ENCODE peak calls at places on chromosomes 5 and 9, in nine cellular contexts. H, A, R, X, Z, B, I, T and J are unnamed samples.
A peak's percentile ranks its signal among the peaks of the same experiment; 100 is the strongest.

GRCh38 chr9:38108326-38108725 is 39.3 kb upstream of the SHB start:
- DNase-seq in I (no peak), R (no peak), A (no peak), H (no peak), Z (no peak), B (no peak), T (peak; percentile 64), X (no peak), J (no peak)

GRCh38 chr5:172778223-172778814 is 7.3 kb upstream of the DUSP1 start:
- DNase-seq in R (no peak), H (peak; percentile 90), T (peak; percentile 56), I (no peak), Z (peak; percentile 70), X (peak; percentile 80), B (no peak), A (peak; percentile 56), J (no peak)

GRCh38 chr5:180522350-180522749 is 28.2 kb downstream of the CNOT6 start:
- DNase-seq in X (no peak), I (no peak), A (no peak), B (no peak), R (no peak), Z (no peak), T (no peak), H (no peak), J (no peak)

GRCh38 chr9:129368458-129368978 is 190.5 kb upstream of the IER5L start:
- DNase-seq in H (no peak), X (no peak), R (no peak), I (no peak), B (no peak), A (no peak), Z (no peak), T (no peak), J (no peak)

GRCh38 chr5:54302267-54302687 is 8.1 kb downstream of the ARL15 start:
- DNase-seq in B (no peak), T (no peak), H (no peak), R (no peak), A (peak; percentile 55), X (no peak), I (no peak), Z (no peak), J (peak; percentile 34)

GRCh38 chr9:98064623-98065392 is 8.3 kb downstream of the NANS start:
- DNase-seq in T (no peak), A (no peak), I (no peak), B (no peak), Z (no peak), H (no peak), X (no peak), R (peak; percentile 51), J (no peak)

GRCh38 chr5:126044111-126044668 is 379.0 kb upstream of the GRAMD2B start:
- DNase-seq in A (no peak), Z (no peak), T (no peak), H (no peak), X (no peak), B (no peak), I (no peak), R (no peak), J (no peak)

GRCh38 chr5:91166040-91166807 is 216.9 kb downstream of the ARRDC3 start:
- DNase-seq in Z (no peak), R (no peak), X (no peak), H (no peak), A (no peak), B (no peak), T (no peak), I (no peak), J (no peak)

GRCh38 chr5:84191296-84191695 is 193.4 kb downstream of the EDIL3 start:
- DNase-seq in R (no peak), B (no peak), X (no peak), Z (peak; percentile 10), A (no peak), I (no peak), H (no peak), T (no peak), J (no peak)

GRCh38 chr9:106405871-106406435 is 457.0 kb upstream of the ZNF462 start:
- DNase-seq in I (peak; percentile 18), A (no peak), X (no peak), B (no peak), H (no peak), R (no peak), T (no peak), Z (no peak), J (no peak)

GRCh38 chr5:78747703-78748359 is 99.3 kb upstream of the LHFPL2 start:
- DNase-seq in Z (no peak), H (no peak), B (no peak), X (no peak), I (peak; percentile 32), A (no peak), T (no peak), R (no peak), J (no peak)

GRCh38 chr5:74492230-74492629 is 148.3 kb downstream of the ENC1 start:
- DNase-seq in T (no peak), X (no peak), I (no peak), H (no peak), B (no peak), Z (no peak), A (no peak), R (no peak), J (no peak)

GRCh38 chr5:41527201-41527779 is 16.9 kb upstream of the PLCXD3 start:
- DNase-seq in A (no peak), X (no peak), I (peak; percentile 4), B (no peak), T (no peak), R (no peak), Z (no peak), H (peak; percentile 33), J (no peak)

GRCh38 chr5:100872409-100873190 is 30.5 kb downstream of the ST8SIA4 start:
- DNase-seq in Z (no peak), I (no peak), A (no peak), T (no peak), X (no peak), H (no peak), R (no peak), B (no peak), J (no peak)

DNA sequence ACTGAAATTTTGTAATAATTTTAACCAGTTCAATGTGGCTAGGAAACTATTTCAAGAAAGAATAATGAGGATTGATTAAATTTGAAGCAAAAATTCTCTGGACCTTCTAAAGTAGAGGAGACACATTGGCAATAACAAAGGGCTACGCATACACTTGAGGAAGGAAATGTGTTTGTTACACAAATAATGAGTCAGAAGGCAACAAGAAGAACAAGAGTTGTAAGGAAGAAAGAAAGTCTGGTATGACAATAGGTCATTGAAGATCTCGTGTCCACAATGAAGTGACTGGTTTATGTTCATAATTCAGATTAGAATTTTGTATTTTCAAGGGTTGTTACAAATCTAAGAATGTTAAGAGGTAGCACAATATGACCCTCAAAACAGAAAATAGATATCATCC is 25.8 kb downstream of the ST8SIA4 start:
- DNase-seq in T (no peak), Z (no peak), B (no peak), R (no peak), I (no peak), A (no peak), X (no peak), H (no peak), J (no peak)
- TF ChIP-seq POLR2AphosphoS5 in T (no peak), Z (no peak), B (no peak), R (no peak), I (no peak), A (no peak), X (no peak), H (no peak), J (no peak)

DNA sequence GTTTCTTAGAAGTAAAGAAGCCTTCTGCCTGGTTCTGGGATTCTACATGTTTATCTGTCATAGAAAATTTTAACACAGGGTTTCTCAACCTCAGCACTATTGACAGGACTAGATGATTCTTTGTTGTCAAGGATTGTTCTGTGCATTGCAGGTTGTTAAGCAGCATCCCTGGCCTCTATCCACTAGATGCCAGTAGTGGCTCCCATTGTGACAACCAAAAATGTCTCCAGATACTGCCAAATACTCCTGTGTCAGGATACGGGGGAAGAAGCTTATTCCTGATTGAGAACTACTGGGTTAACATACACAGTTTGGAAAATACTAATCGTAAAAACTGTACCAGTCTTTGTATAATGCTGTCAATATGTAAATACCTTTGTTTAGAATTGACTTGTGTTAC is 167.1 kb downstream of the NIPBL start:
- DNase-seq in T (no peak), B (no peak), I (peak; percentile 38), H (no peak), Z (no peak), A (no peak), X (no peak), R (no peak), J (no peak)
- TF ChIP-seq CTCF in T (no peak), B (no peak), I (peak; percentile 60), H (peak; percentile 18), Z (no peak), A (no peak), X (no peak), R (no peak), J (no peak)

GRCh38 chr5:15579193-15579990 is 79.4 kb downstream of the FBXL7 start:
- DNase-seq in H (no peak), I (no peak), X (no peak), T (no peak), A (no peak), B (no peak), Z (no peak), R (no peak), J (no peak)

GRCh38 chr5:15574806-15575205 is 74.8 kb downstream of the FBXL7 start:
- DNase-seq in I (no peak), X (no peak), A (no peak), Z (no peak), T (no peak), H (no peak), R (no peak), B (no peak), J (no peak)

GRCh38 chr5:15575566-15576195 is 75.7 kb downstream of the FBXL7 start:
- DNase-seq in Z (no peak), R (no peak), B (no peak), I (no peak), X (no peak), A (no peak), T (no peak), H (no peak), J (no peak)

GRCh38 chr5:15577831-15578230 is 77.9 kb downstream of the FBXL7 start:
- DNase-seq in X (no peak), B (no peak), A (no peak), Z (no peak), H (no peak), I (no peak), T (no peak), R (no peak), J (no peak)

GRCh38 chr5:15577132-15577531 is 77.2 kb downstream of the FBXL7 start:
- DNase-seq in H (no peak), X (no peak), A (no peak), R (no peak), T (no peak), I (no peak), Z (no peak), B (no peak), J (no peak)
- TF ChIP-seq POLR2AphosphoS5 in H (no peak), X (no peak), A (no peak), R (no peak), T (no peak), I (no peak), Z (no peak), B (no peak), J (no peak)

DNA sequence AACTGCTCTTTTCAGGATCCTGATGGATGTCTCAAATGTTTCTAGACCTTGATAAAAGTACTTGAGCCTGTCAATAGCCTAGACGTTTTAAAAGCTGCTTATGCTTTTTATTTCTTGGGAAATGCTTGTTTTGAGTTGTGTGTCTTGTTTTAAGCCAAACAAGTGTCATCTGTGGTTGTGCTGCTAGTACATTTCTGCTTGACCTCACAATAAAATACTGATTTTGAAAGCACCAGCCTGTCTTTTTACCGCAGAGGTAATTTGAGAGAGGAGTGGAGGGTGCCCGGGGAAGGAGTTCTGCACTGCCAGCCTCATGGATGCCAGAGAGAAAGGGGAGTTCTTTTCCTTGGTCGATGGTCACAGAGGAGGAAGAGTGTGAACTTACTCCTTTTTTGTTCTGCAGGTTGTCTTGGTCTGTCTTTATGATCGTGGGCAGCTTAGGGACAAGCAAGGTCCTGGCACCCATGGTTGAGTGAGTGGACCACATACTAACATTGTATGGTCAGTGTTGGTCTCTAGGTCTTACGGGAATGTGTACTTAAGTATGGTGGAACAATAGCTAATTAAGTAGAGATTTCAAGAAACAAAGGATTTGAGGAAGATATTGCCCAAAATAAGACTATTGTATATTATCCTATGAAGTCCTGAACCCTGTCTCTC is 61.0 kb downstream of the TRIO start:
- DNase-seq in H (no peak), B (no peak), Z (no peak), T (no peak), A (no peak), I (no peak), X (no peak), R (no peak), J (no peak)
- TF ChIP-seq CTCF in H (no peak), B (no peak), Z (no peak), T (no peak), A (no peak), I (no peak), X (no peak), R (no peak), J (no peak)